ENCODE peak calls at places on chromosomes 7 and 10, in seven cellular contexts. Y is osteocyte, C is psoas muscle, M is lower leg skin, W is heart right ventricle, D is mucosa of descending colon, B is A549. V is an unnamed sample.

GRCh38 chr10:132382231-132382922 is 14.6 kb upstream of the PWWP2B start:
- DNase-seq in B (no peak), Y (no peak), D (no peak), W (no peak), M (peak; percentile 53), C (no peak), V (no peak)

GRCh38 chr10:6504296-6504695 is 75.8 kb downstream of the PRKCQ start:
- DNase-seq in B (no peak), D (no peak), M (no peak), W (no peak), C (no peak), Y (no peak), V (peak; percentile 72)

GRCh38 chr10:91856637-91857036 is 52.6 kb downstream of the FGFBP3 start:
- DNase-seq in Y (no peak), W (no peak), M (no peak), B (peak; percentile 37), C (no peak), D (no peak), V (peak; percentile 26)

GRCh38 chr10:21687197-21687993 is 153.4 kb downstream of the MLLT10 start:
- DNase-seq in Y (no peak), C (no peak), M (no peak), D (no peak), W (no peak), B (no peak), V (no peak)

GRCh38 chr7:82405291-82405690 is 38.3 kb downstream of the CACNA2D1 start:
- DNase-seq in W (no peak), B (no peak), M (no peak), D (no peak), Y (no peak), C (no peak), V (no peak)

GRCh38 chr7:27389508-27389907 is 146.9 kb downstream of the EVX1 start:
- DNase-seq in M (no peak), D (no peak), Y (peak; percentile 8), B (no peak), W (no peak), C (no peak), V (no peak)

GRCh38 chr7:135979674-135980660 is 2.8 kb upstream of the MTPN start:
- DNase-seq in M (no peak), W (no peak), Y (no peak), D (no peak), B (no peak), C (no peak), V (no peak)

GRCh38 chr7:102377-102711 is 90.0 kb upstream of the FAM20C start:
- DNase-seq in D (no peak), Y (no peak), W (no peak), M (peak; percentile 50), C (no peak), B (no peak), V (no peak)

GRCh38 chr10:36195364-36195763 is 553.3 kb upstream of the FZD8 start:
- DNase-seq in D (no peak), C (no peak), Y (no peak), W (no peak), M (no peak), B (no peak), V (no peak)

GRCh38 chr10:63724922-63725321 is 203.7 kb downstream of the REEP3 start:
- DNase-seq in B (no peak), D (no peak), W (no peak), C (no peak), M (no peak), Y (no peak), V (no peak)

GRCh38 chr10:114261116-114261515 is 22.1 kb downstream of the VWA2 start:
- DNase-seq in W (no peak), M (no peak), C (no peak), D (no peak), Y (no peak), B (no peak), V (no peak)

DNA sequence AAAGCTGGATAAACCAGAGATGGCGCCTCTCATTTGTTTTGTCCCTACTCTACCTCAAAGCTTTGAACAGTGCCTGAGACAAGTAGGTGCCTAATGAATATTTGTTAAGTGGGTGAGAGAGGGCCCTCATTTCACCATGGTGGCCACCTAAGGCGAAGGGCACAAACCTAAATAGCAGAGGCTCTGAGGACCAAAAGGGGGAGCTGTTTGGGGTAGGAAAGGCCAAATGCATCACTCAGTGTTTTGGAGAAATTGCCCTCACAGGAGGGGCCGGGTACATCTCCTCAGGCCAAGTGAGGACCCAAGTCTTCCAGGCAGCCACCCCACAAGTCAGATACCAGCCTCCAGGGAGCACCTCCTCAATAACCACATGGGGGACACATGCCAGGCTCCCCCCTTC is 14.0 kb downstream of the IMPDH1 start:
- DNase-seq in M (no peak), Y (no peak), W (no peak), D (no peak), C (no peak), B (no peak), V (no peak)
- TF ChIP-seq CTCF in M (no peak), Y (no peak), W (no peak), D (no peak), C (no peak), B (no peak), V (no peak)

DNA sequence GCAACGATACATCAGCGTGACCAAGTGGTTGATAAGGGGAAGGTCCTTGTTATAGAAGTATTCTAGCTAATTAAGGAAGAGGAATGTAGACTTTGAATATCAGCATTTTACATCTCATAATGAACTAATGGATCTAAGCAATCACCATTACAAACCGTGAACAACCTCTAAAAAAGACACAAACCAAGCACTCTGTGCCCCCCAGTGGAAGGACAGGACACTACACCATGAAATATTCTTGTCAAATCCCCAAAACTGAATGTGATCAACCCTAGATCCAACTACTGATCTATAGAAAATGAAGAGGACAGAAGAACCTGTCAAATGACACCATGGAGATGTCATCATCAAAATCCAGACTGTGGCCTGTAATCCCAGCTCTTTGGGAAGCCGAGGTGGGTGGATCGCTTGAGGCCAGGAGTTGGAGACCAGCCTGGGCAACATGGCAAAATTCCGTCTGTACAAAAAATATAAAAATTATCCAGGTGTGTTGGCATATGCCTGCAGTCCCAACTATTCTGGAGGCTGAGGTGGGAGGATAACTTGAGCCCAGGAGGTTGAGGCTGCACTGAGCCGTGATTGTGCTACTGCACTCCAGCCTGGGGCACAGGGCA is 111.3 kb upstream of the CARD11 start:
- DNase-seq in B (peak; percentile 53), Y (no peak), W (no peak), M (no peak), C (no peak), D (no peak), V (peak; percentile 84)
- TF ChIP-seq CTCF in B (peak; percentile 63), Y (peak; percentile 70), W (peak; percentile 77), M (no peak), C (peak; percentile 33), D (peak; percentile 28), V (peak; percentile 83)

GRCh38 chr7:84454174-84454959 is 259.8 kb upstream of the SEMA3A start:
- DNase-seq in C (no peak), B (no peak), D (no peak), W (no peak), Y (no peak), M (no peak), V (no peak)
- TF ChIP-seq CTCF in C (no peak), B (peak; percentile 24), D (no peak), W (no peak), Y (peak; percentile 51), M (no peak), V (peak; percentile 27)

DNA sequence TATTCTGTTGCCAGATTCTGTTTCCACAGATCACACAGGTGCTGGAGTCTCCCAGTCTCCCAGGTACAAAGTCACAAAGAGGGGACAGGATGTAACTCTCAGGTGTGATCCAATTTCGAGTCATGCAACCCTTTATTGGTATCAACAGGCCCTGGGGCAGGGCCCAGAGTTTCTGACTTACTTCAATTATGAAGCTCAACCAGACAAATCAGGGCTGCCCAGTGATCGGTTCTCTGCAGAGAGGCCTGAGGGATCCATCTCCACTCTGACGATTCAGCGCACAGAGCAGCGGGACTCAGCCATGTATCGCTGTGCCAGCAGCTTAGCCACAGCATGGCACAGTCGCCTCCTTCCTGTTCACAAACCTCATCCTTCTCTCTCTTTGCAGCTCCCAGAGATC is 237.5 kb upstream of the PRSS1 start:
- DNase-seq in Y (peak; percentile 59), M (peak; percentile 62), C (no peak), W (no peak), B (no peak), D (no peak), V (peak; percentile 35)
- TF ChIP-seq CTCF in Y (no peak), M (no peak), C (no peak), W (no peak), B (no peak), D (no peak), V (no peak)

DNA sequence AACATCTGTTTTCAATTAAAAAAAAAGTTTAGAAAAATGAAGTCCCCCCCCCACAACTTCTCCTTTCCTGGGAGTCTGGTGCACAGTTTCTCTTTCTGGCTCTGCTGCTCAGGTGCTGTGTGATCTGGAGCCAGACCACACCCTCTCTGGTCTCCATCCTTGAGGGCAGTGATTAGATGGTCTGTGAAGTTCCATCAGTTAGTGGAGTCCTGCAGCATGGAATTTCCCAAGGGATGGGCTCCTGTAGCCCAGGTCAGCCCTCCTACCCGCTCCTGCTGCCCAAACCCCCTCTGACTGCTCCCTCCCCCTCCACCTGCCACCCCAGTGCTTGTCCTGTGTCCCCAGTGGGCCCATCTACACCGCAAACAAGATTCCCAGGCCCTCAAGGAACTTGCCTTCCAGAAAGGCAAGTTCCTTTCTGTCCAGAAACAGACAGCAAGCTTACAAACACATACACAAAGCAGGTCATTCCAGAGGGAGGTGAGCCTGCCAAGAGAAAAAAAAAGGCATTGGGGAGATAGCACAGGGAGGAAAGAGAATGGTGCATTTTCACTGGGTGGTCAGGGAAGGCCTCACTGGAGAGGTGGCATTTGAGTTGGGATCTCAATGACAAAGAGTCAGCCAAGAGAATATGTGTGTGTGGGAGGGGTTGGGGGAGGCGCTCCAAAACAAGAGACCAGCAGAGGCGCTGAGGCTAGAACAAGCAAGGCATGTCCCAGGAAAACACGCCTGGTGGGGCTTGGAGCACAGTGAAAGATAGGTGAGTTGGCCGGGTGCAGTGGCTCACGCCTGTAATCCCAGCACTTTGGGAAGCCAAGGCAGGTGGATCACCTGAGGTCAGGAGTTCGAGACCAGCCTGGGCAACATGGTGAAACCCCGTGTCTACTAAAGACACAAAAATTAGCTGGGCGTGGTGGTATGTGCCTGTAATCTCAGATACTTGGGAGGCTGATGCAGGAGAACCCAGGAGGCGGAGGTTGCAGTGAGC is 49.5 kb upstream of the SLC29A3 start:
- DNase-seq in Y (no peak), M (no peak), B (no peak), C (no peak), W (peak; percentile 37), D (no peak), V (no peak)
- TF ChIP-seq CTCF in Y (peak; percentile 7), M (no peak), B (no peak), C (no peak), W (no peak), D (no peak), V (no peak)

V was measured in activated CD8-positive, alpha-beta T cell treated with anti-CD3 and anti-CD28 coated beads for 36 hours.